ENCODE peak calls at places on chromosome 1, in ten cellular contexts. H, S, F, A, C, K, X, W, T and G are unnamed samples.

GRCh38 chr1:205358579-205358978 is 1.9 kb upstream of the KLHDC8A start:
- DNase-seq in K (no peak), T (no peak), X (no peak), F (no peak), W (no peak), A (no peak), H (no peak), S (no peak), C (no peak), G (no peak)

GRCh38 chr1:74423476-74423875 is 88.9 kb downstream of the LRRC53 start:
- DNase-seq in F (no peak), T (no peak), K (no peak), X (no peak), H (no peak), C (no peak), S (no peak), W (no peak), A (no peak), G (no peak)

GRCh38 chr1:8583031-8583430 is 234.4 kb downstream of the RERE start:
- DNase-seq in T (no peak), F (no peak), S (no peak), W (no peak), C (no peak), H (no peak), A (no peak), X (no peak), K (no peak), G (no peak)

GRCh38 chr1:171869097-171869496 is 27.8 kb downstream of the DNM3 start:
- DNase-seq in K (no peak), H (no peak), T (no peak), S (no peak), C (no peak), F (peak), X (no peak), A (no peak), W (no peak), G (peak)

GRCh38 chr1:108947871-108948525 is 15.3 kb downstream of the CLCC1 start:
- DNase-seq in W (no peak), F (peak), A (no peak), C (peak), X (no peak), T (no peak), S (peak), K (peak), H (no peak), G (no peak)

GRCh38 chr1:162725301-162725834 is 65.1 kb upstream of the HSD17B7 start:
- DNase-seq in T (no peak), X (no peak), H (no peak), F (no peak), K (no peak), A (no peak), S (peak), C (no peak), W (no peak), G (no peak)

GRCh38 chr1:222634180-222635013 is 16.5 kb downstream of the MIA3 start:
- DNase-seq in S (peak), F (peak), W (peak), H (peak), K (peak), C (peak), T (peak), A (peak), X (peak), G (peak)

GRCh38 chr1:94092210-94092613 is 28.7 kb downstream of the ABCA4 start:
- DNase-seq in S (no peak), A (no peak), X (no peak), F (no peak), C (no peak), T (no peak), K (peak), H (no peak), W (no peak), G (peak)

GRCh38 chr1:151574575-151575529 is 34.7 kb downstream of the TUFT1 start:
- DNase-seq in C (no peak), S (peak), H (no peak), A (no peak), F (peak), K (peak), X (peak), T (no peak), W (peak), G (peak)

GRCh38 chr1:162144853-162145252 is 75.4 kb downstream of the NOS1AP start:
- DNase-seq in C (peak), S (no peak), W (no peak), A (no peak), T (no peak), H (no peak), F (no peak), K (no peak), X (no peak), G (no peak)

GRCh38 chr1:217542136-217542777 is 88.6 kb downstream of the GPATCH2 start:
- DNase-seq in W (no peak), C (no peak), T (no peak), K (peak), F (no peak), X (no peak), S (no peak), H (no peak), A (no peak), G (no peak)

GRCh38 chr1:6131561-6131960 is 48.6 kb downstream of the CHD5 start:
- DNase-seq in T (no peak), W (no peak), H (no peak), F (no peak), C (no peak), S (no peak), K (no peak), X (no peak), A (no peak), G (no peak)

GRCh38 chr1:213060836-213061235 is 9.8 kb downstream of the RPS6KC1 start:
- DNase-seq in T (no peak), A (no peak), K (no peak), W (no peak), F (no peak), C (no peak), S (no peak), H (no peak), X (no peak), G (no peak)

GRCh38 chr1:48704736-48705135 is 72.0 kb downstream of the BEND5 start:
- DNase-seq in C (no peak), S (no peak), T (no peak), F (no peak), X (no peak), H (no peak), W (no peak), A (no peak), K (no peak), G (no peak)

GRCh38 chr1:225883616-225884265 is 1.6 kb upstream of the TMEM63A start:
- DNase-seq in C (no peak), X (no peak), F (no peak), K (no peak), W (no peak), T (no peak), A (no peak), S (no peak), H (no peak), G (no peak)

GRCh38 chr1:53046930-53047329 is 15.1 kb upstream of the PODN start:
- DNase-seq in A (no peak), K (peak), W (peak), C (no peak), H (no peak), F (no peak), X (no peak), T (no peak), S (peak), G (peak)

GRCh38 chr1:241964550-241965241 is 7.1 kb downstream of the BECN2 start:
- DNase-seq in X (peak), W (no peak), F (no peak), C (no peak), K (peak), H (no peak), S (no peak), T (no peak), A (no peak), G (no peak)

GRCh38 chr1:237119091-237119490 is 77.1 kb downstream of the RYR2 start:
- DNase-seq in F (no peak), T (no peak), W (no peak), X (no peak), A (no peak), H (no peak), S (no peak), C (no peak), K (no peak), G (no peak)

GRCh38 chr1:154154534-154155181 is at the start of gene NUP210L:
- DNase-seq in A (no peak), H (no peak), F (no peak), W (no peak), T (no peak), C (peak), K (peak), X (peak), S (peak), G (no peak)

GRCh38 chr1:103194060-103194459 is 85.7 kb upstream of the COL11A1 start:
- DNase-seq in T (no peak), X (no peak), H (no peak), W (no peak), A (no peak), K (no peak), S (peak), F (no peak), C (no peak), G (no peak)

GRCh38 chr1:166975361-166976129 is at the start of gene ILDR2:
- DNase-seq in H (peak), T (peak), X (no peak), A (peak), C (peak), W (peak), K (peak), S (peak), F (peak), G (peak)

GRCh38 chr1:246865921-246866320 is 65.8 kb downstream of the AHCTF1 start:
- DNase-seq in S (no peak), X (no peak), W (no peak), H (no peak), T (no peak), K (no peak), A (no peak), F (no peak), C (no peak), G (no peak)

GRCh38 chr1:173478099-173478555 is 992 bp downstream of the PRDX6 start:
- DNase-seq in C (peak), A (no peak), F (peak), W (peak), X (no peak), H (peak), K (peak), T (no peak), S (peak), G (peak)

GRCh38 chr1:59258412-59259032 is 38.4 kb upstream of the FGGY start:
- DNase-seq in W (no peak), F (peak), S (peak), H (no peak), C (no peak), T (no peak), X (no peak), K (no peak), A (no peak), G (no peak)

GRCh38 chr1:93773049-93773838 is 91.6 kb upstream of the BCAR3 start:
- DNase-seq in W (no peak), K (no peak), X (no peak), H (no peak), A (no peak), T (no peak), C (no peak), F (no peak), S (no peak), G (no peak)

GRCh38 chr1:62530516-62531154 is 66.7 kb upstream of the ANGPTL3 start:
- DNase-seq in T (no peak), S (no peak), F (peak), A (no peak), X (peak), W (no peak), H (peak), C (peak), K (peak), G (peak)

GRCh38 chr1:113744114-113744513 is 15.2 kb downstream of the PHTF1 start:
- DNase-seq in W (no peak), H (no peak), S (no peak), X (no peak), K (no peak), A (no peak), F (no peak), T (no peak), C (no peak), G (no peak)

GRCh38 chr1:54767526-54767925 is 3.2 kb upstream of the PARS2 start:
- DNase-seq in C (no peak), F (no peak), S (no peak), H (no peak), K (no peak), T (no peak), X (no peak), A (no peak), W (no peak), G (no peak)

GRCh38 chr1:26913754-26914619 is at the start of gene NR0B2:
- DNase-seq in T (peak), C (peak), F (no peak), X (no peak), W (peak), S (no peak), K (no peak), A (no peak), H (peak), G (no peak)

GRCh38 chr1:55233149-55233777 is 18.1 kb upstream of the USP24 start:
- DNase-seq in A (no peak), K (no peak), X (no peak), C (no peak), H (peak), T (no peak), W (peak), F (peak), S (peak), G (peak)

GRCh38 chr1:204962742-204963632 is 80.0 kb upstream of the CNTN2 start:
- DNase-seq in W (no peak), X (no peak), C (no peak), K (no peak), T (no peak), A (no peak), S (no peak), H (no peak), F (no peak), G (no peak)

GRCh38 chr1:110635434-110635833 is 29.3 kb upstream of the KCNA2 start:
- DNase-seq in A (no peak), W (no peak), S (no peak), X (no peak), H (no peak), F (no peak), C (no peak), T (no peak), K (no peak), G (no peak)